ENCODE peak calls at places on chromosomes 6 and 20, in five cellular contexts. M is EL, N is neural crest cell, R is foreskin melanocyte, Y is mesothelial cell of epicardium. V is an unnamed sample.
A peak's percentile ranks its signal among the peaks of the same experiment; 100 is the strongest.

GRCh38 chr6:54802775-54803631 is 43.6 kb upstream of the FAM83B start:
- DNase-seq in M (peak; percentile 70), N (no peak), R (no peak), Y (no peak), V (no peak)

GRCh38 chr6:138054982-138055381 is 52.2 kb downstream of the PERP start:
- DNase-seq in M (no peak), N (no peak), R (no peak), Y (no peak), V (no peak)

GRCh38 chr6:815348-815738 is 122.4 kb upstream of the EXOC2 start:
- DNase-seq in M (peak; percentile 26), N (no peak), R (no peak), Y (no peak), V (no peak)

GRCh38 chr6:68738039-68738438 is 103.0 kb downstream of the ADGRB3 start:
- DNase-seq in M (no peak), N (no peak), R (no peak), Y (no peak), V (no peak)

GRCh38 chr6:81075974-81076373 is 676.5 kb downstream of the TENT5A start:
- DNase-seq in M (peak; percentile 16), N (peak; percentile 36), R (peak; percentile 40), Y (no peak), V (no peak)

GRCh38 chr20:53623454-53624206 is 30.0 kb upstream of the ZNF217 start:
- DNase-seq in M (peak; percentile 81), N (peak; percentile 41), R (peak; percentile 87), Y (no peak), V (no peak)

GRCh38 chr20:52313335-52313963 is 121.9 kb upstream of the ZFP64 start:
- DNase-seq in M (peak; percentile 19), N (peak; percentile 13), R (peak; percentile 40), Y (no peak), V (no peak)

GRCh38 chr6:7148100-7148822 is 40.5 kb downstream of the RREB1 start:
- DNase-seq in M (peak; percentile 85), N (no peak), R (peak; percentile 59), Y (no peak), V (no peak)

GRCh38 chr20:24331939-24332338 is 137.5 kb upstream of the SYNDIG1 start:
- DNase-seq in M (no peak), N (no peak), R (no peak), Y (no peak), V (no peak)

GRCh38 chr20:21225215-21225947 is 77.8 kb upstream of the XRN2 start:
- DNase-seq in M (no peak), N (no peak), R (no peak), Y (no peak), V (no peak)

GRCh38 chr6:10465633-10466499 is 51.0 kb upstream of the TFAP2A start:
- DNase-seq in M (peak; percentile 59), N (peak; percentile 55), R (no peak), Y (peak; percentile 41), V (no peak)

GRCh38 chr6:119541132-119541905 is 191.8 kb upstream of the MAN1A1 start:
- DNase-seq in M (peak; percentile 97), N (no peak), R (no peak), Y (no peak), V (no peak)

GRCh38 chr6:148967546-148967945 is 220.7 kb downstream of the UST start:
- DNase-seq in M (no peak), N (no peak), R (no peak), Y (no peak), V (no peak)

GRCh38 chr6:128657181-128657580 is 136.8 kb upstream of the PTPRK start:
- DNase-seq in M (peak; percentile 18), N (no peak), R (no peak), Y (no peak), V (no peak)

GRCh38 chr6:170006524-170007467 is 255.4 kb downstream of the ERMARD start:
- DNase-seq in M (no peak), N (no peak), R (no peak), Y (no peak), V (no peak)

GRCh38 chr6:160950507-160950906 is 41.1 kb upstream of the MAP3K4 start:
- DNase-seq in M (peak; percentile 8), N (no peak), R (no peak), Y (no peak), V (no peak)

GRCh38 chr6:30937265-30937664 is 3.5 kb upstream of the MUCL3 start:
- DNase-seq in M (no peak), N (no peak), R (no peak), Y (no peak), V (no peak)

GRCh38 chr20:49888341-49889244 is 26.7 kb downstream of the SPATA2 start:
- DNase-seq in M (peak; percentile 63), N (peak; percentile 81), R (peak; percentile 76), Y (no peak), V (peak; percentile 41)

GRCh38 chr20:31454374-31454773 is 13.9 kb downstream of the DEFB123 start:
- DNase-seq in M (no peak), N (no peak), R (no peak), Y (no peak), V (no peak)

GRCh38 chr6:18047406-18047805 is 60.0 kb upstream of the KIF13A start:
- DNase-seq in M (peak; percentile 30), N (no peak), R (peak; percentile 32), Y (no peak), V (no peak)

GRCh38 chr20:46764068-46764467 is 54.6 kb downstream of the SLC2A10 start:
- DNase-seq in M (no peak), N (no peak), R (no peak), Y (no peak), V (no peak)

GRCh38 chr6:37110455-37111155 is 59.3 kb upstream of the PIM1 start:
- DNase-seq in M (no peak), N (no peak), R (no peak), Y (no peak), V (no peak)

GRCh38 chr6:125203395-125203794 is 49.8 kb downstream of the TPD52L1 start:
- DNase-seq in M (no peak), N (no peak), R (no peak), Y (no peak), V (no peak)

GRCh38 chr20:10741060-10741459 is 67.3 kb upstream of the JAG1 start:
- DNase-seq in M (no peak), N (no peak), R (no peak), Y (no peak), V (no peak)

GRCh38 chr20:54197621-54198604 is 10.0 kb upstream of the PFDN4 start:
- DNase-seq in M (peak; percentile 56), N (no peak), R (peak; percentile 65), Y (no peak), V (no peak)

GRCh38 chr20:46773680-46774079 is 64.2 kb downstream of the SLC2A10 start:
- DNase-seq in M (no peak), N (no peak), R (no peak), Y (no peak), V (no peak)

GRCh38 chr20:63972312-63973159 is 2.8 kb upstream of the ZNF512B start:
- DNase-seq in M (no peak), N (no peak), R (no peak), Y (no peak), V (no peak)

GRCh38 chr20:51532577-51533191 is 9.8 kb downstream of the NFATC2 start:
- DNase-seq in M (peak; percentile 56), N (no peak), R (no peak), Y (no peak), V (no peak)

GRCh38 chr6:107701231-107701630 is 122.9 kb downstream of the SCML4 start:
- DNase-seq in M (no peak), N (no peak), R (no peak), Y (no peak), V (no peak)

GRCh38 chr20:63067266-63067635 is 60.5 kb upstream of the BHLHE23 start:
- DNase-seq in M (no peak), N (no peak), R (no peak), Y (no peak), V (no peak)

GRCh38 chr6:125512621-125513020 is 210.9 kb upstream of the HDDC2 start:
- DNase-seq in M (no peak), N (no peak), R (no peak), Y (no peak), V (no peak)

GRCh38 chr6:90483116-90483839 is 103.6 kb downstream of the MAP3K7 start:
- DNase-seq in M (peak; percentile 21), N (no peak), R (no peak), Y (no peak), V (no peak)

GRCh38 chr6:139567095-139567494 is 192.6 kb upstream of the CITED2 start:
- DNase-seq in M (no peak), N (no peak), R (no peak), Y (no peak), V (no peak)

GRCh38 chr6:130947464-130947863 is 115.6 kb downstream of the EPB41L2 start:
- DNase-seq in M (no peak), N (no peak), R (no peak), Y (no peak), V (no peak)

GRCh38 chr6:143967861-143968498 is 40.1 kb downstream of the PLAGL1 start:
- DNase-seq in M (no peak), N (no peak), R (no peak), Y (no peak), V (no peak)